ENCODE peak calls at places on chromosome 2, in eight cellular contexts. One of them, this sample, is unnamed.

GRCh38 chr2:69933254-69933828 is 18.4 kb downstream of the MXD1 start:
- DNase-seq in GM12865: no peak
- DNase-seq in fibroblast of pulmonary artery: peak; percentile 22
- DNase-seq in neural crest cell: no peak
- DNase-seq in upper lobe of right lung: no peak
- DNase-seq in HFFc6: no peak
- DNase-seq in progenitor cell of endocrine pancreas: no peak
- DNase-seq in astrocyte of the spinal cord: no peak
- DNase-seq in this sample: no peak

GRCh38 chr2:181642071-181642470 is 14.8 kb downstream of the CERKL start:
- DNase-seq in fibroblast of pulmonary artery: no peak
- DNase-seq in GM12865: no peak
- DNase-seq in HFFc6: no peak
- DNase-seq in astrocyte of the spinal cord: no peak
- DNase-seq in upper lobe of right lung: no peak
- DNase-seq in neural crest cell: no peak
- DNase-seq in progenitor cell of endocrine pancreas: no peak
- DNase-seq in this sample: no peak

GRCh38 chr2:226644342-226644957 is 155.2 kb downstream of the IRS1 start:
- DNase-seq in progenitor cell of endocrine pancreas: no peak
- DNase-seq in GM12865: no peak
- DNase-seq in HFFc6: peak; percentile 66
- DNase-seq in upper lobe of right lung: no peak
- DNase-seq in astrocyte of the spinal cord: peak; percentile 78
- DNase-seq in neural crest cell: no peak
- DNase-seq in fibroblast of pulmonary artery: peak; percentile 83
- DNase-seq in this sample: no peak

GRCh38 chr2:157592983-157593382 is 35.7 kb downstream of the ACVR1C start:
- DNase-seq in astrocyte of the spinal cord: peak; percentile 10
- DNase-seq in upper lobe of right lung: no peak
- DNase-seq in GM12865: peak; percentile 11
- DNase-seq in neural crest cell: no peak
- DNase-seq in progenitor cell of endocrine pancreas: no peak
- DNase-seq in fibroblast of pulmonary artery: peak; percentile 29
- DNase-seq in HFFc6: peak; percentile 25
- DNase-seq in this sample: no peak

GRCh38 chr2:169900686-169901085 is 73.4 kb downstream of the UBR3 start:
- DNase-seq in progenitor cell of endocrine pancreas: no peak
- DNase-seq in GM12865: no peak
- DNase-seq in neural crest cell: no peak
- DNase-seq in astrocyte of the spinal cord: peak; percentile 21
- DNase-seq in upper lobe of right lung: no peak
- DNase-seq in fibroblast of pulmonary artery: peak; percentile 34
- DNase-seq in HFFc6: no peak
- DNase-seq in this sample: no peak

GRCh38 chr2:200199005-200199404 is 107.5 kb upstream of the SPATS2L start:
- DNase-seq in HFFc6: no peak
- DNase-seq in neural crest cell: no peak
- DNase-seq in GM12865: peak; percentile 11
- DNase-seq in progenitor cell of endocrine pancreas: no peak
- DNase-seq in upper lobe of right lung: no peak
- DNase-seq in astrocyte of the spinal cord: no peak
- DNase-seq in fibroblast of pulmonary artery: no peak
- DNase-seq in this sample: no peak

GRCh38 chr2:233026211-233026813 is 6.2 kb upstream of the NEU2 start:
- DNase-seq in HFFc6: peak; percentile 77
- DNase-seq in astrocyte of the spinal cord: peak; percentile 59
- DNase-seq in progenitor cell of endocrine pancreas: no peak
- DNase-seq in upper lobe of right lung: no peak
- DNase-seq in GM12865: no peak
- DNase-seq in fibroblast of pulmonary artery: peak; percentile 35
- DNase-seq in neural crest cell: no peak
- DNase-seq in this sample: no peak

GRCh38 chr2:5974477-5974876 is 282.3 kb downstream of the SOX11 start:
- DNase-seq in GM12865: no peak
- DNase-seq in HFFc6: no peak
- DNase-seq in astrocyte of the spinal cord: no peak
- DNase-seq in upper lobe of right lung: no peak
- DNase-seq in progenitor cell of endocrine pancreas: no peak
- DNase-seq in neural crest cell: no peak
- DNase-seq in fibroblast of pulmonary artery: no peak
- DNase-seq in this sample: no peak

GRCh38 chr2:176508984-176509383 is 239.7 kb downstream of the MTX2 start:
- DNase-seq in progenitor cell of endocrine pancreas: no peak
- DNase-seq in neural crest cell: no peak
- DNase-seq in fibroblast of pulmonary artery: no peak
- DNase-seq in HFFc6: no peak
- DNase-seq in upper lobe of right lung: no peak
- DNase-seq in astrocyte of the spinal cord: peak; percentile 66
- DNase-seq in GM12865: peak; percentile 82
- DNase-seq in this sample: no peak

GRCh38 chr2:117126656-117127055 is 687.8 kb upstream of the DDX18 start:
- DNase-seq in GM12865: no peak
- DNase-seq in upper lobe of right lung: no peak
- DNase-seq in fibroblast of pulmonary artery: no peak
- DNase-seq in progenitor cell of endocrine pancreas: no peak
- DNase-seq in HFFc6: no peak
- DNase-seq in astrocyte of the spinal cord: no peak
- DNase-seq in neural crest cell: no peak
- DNase-seq in this sample: no peak

GRCh38 chr2:71100195-71100964 is 29.6 kb downstream of the MCEE start:
- DNase-seq in neural crest cell: peak; percentile 55
- DNase-seq in GM12865: peak; percentile 58
- DNase-seq in HFFc6: peak; percentile 52
- DNase-seq in astrocyte of the spinal cord: peak; percentile 68
- DNase-seq in upper lobe of right lung: peak; percentile 71
- DNase-seq in fibroblast of pulmonary artery: peak; percentile 77
- DNase-seq in progenitor cell of endocrine pancreas: peak; percentile 28
- DNase-seq in this sample: no peak

GRCh38 chr2:204505946-204506345 is 39.3 kb upstream of the PARD3B start:
- DNase-seq in GM12865: no peak
- DNase-seq in neural crest cell: no peak
- DNase-seq in HFFc6: peak; percentile 83
- DNase-seq in fibroblast of pulmonary artery: peak; percentile 55
- DNase-seq in progenitor cell of endocrine pancreas: no peak
- DNase-seq in upper lobe of right lung: no peak
- DNase-seq in astrocyte of the spinal cord: peak; percentile 65
- DNase-seq in this sample: no peak

GRCh38 chr2:168649105-168649504 is 153.3 kb upstream of the NOSTRIN start:
- DNase-seq in upper lobe of right lung: no peak
- DNase-seq in progenitor cell of endocrine pancreas: no peak
- DNase-seq in fibroblast of pulmonary artery: no peak
- DNase-seq in neural crest cell: no peak
- DNase-seq in astrocyte of the spinal cord: no peak
- DNase-seq in HFFc6: no peak
- DNase-seq in GM12865: no peak
- DNase-seq in this sample: no peak

GRCh38 chr2:111167238-111168162 is 46.8 kb downstream of the BCL2L11 start:
- DNase-seq in astrocyte of the spinal cord: no peak
- DNase-seq in progenitor cell of endocrine pancreas: no peak
- DNase-seq in fibroblast of pulmonary artery: no peak
- DNase-seq in upper lobe of right lung: no peak
- DNase-seq in GM12865: peak; percentile 55
- DNase-seq in neural crest cell: no peak
- DNase-seq in HFFc6: no peak
- DNase-seq in this sample: peak; percentile 68

GRCh38 chr2:50492452-50492851 is 539.5 kb downstream of the NRXN1 start:
- DNase-seq in neural crest cell: peak; percentile 22
- DNase-seq in HFFc6: peak; percentile 39
- DNase-seq in progenitor cell of endocrine pancreas: peak; percentile 11
- DNase-seq in GM12865: peak; percentile 72
- DNase-seq in fibroblast of pulmonary artery: peak; percentile 73
- DNase-seq in astrocyte of the spinal cord: peak; percentile 60
- DNase-seq in upper lobe of right lung: no peak
- DNase-seq in this sample: no peak

GRCh38 chr2:119434664-119435063 is 3.0 kb downstream of the TMEM37 start:
- DNase-seq in fibroblast of pulmonary artery: no peak
- DNase-seq in astrocyte of the spinal cord: no peak
- DNase-seq in HFFc6: no peak
- DNase-seq in neural crest cell: no peak
- DNase-seq in progenitor cell of endocrine pancreas: no peak
- DNase-seq in upper lobe of right lung: no peak
- DNase-seq in GM12865: no peak
- DNase-seq in this sample: no peak

GRCh38 chr2:157891630-157892016 is 15.5 kb upstream of the ACVR1 start:
- DNase-seq in progenitor cell of endocrine pancreas: no peak
- DNase-seq in neural crest cell: no peak
- DNase-seq in astrocyte of the spinal cord: no peak
- DNase-seq in GM12865: no peak
- DNase-seq in upper lobe of right lung: no peak
- DNase-seq in HFFc6: no peak
- DNase-seq in fibroblast of pulmonary artery: no peak
- DNase-seq in this sample: no peak

GRCh38 chr2:112483047-112483473 is 1.1 kb downstream of the TTL start:
- DNase-seq in progenitor cell of endocrine pancreas: no peak
- DNase-seq in fibroblast of pulmonary artery: peak; percentile 59
- DNase-seq in HFFc6: peak; percentile 58
- DNase-seq in astrocyte of the spinal cord: peak; percentile 57
- DNase-seq in upper lobe of right lung: no peak
- DNase-seq in GM12865: peak; percentile 40
- DNase-seq in neural crest cell: peak; percentile 6
- DNase-seq in this sample: no peak

GRCh38 chr2:101779190-101779589 is 81.7 kb downstream of the MAP4K4 start:
- DNase-seq in astrocyte of the spinal cord: no peak
- DNase-seq in GM12865: no peak
- DNase-seq in fibroblast of pulmonary artery: no peak
- DNase-seq in neural crest cell: no peak
- DNase-seq in upper lobe of right lung: no peak
- DNase-seq in HFFc6: no peak
- DNase-seq in progenitor cell of endocrine pancreas: no peak
- DNase-seq in this sample: no peak

GRCh38 chr2:231384970-231385369 is 10.5 kb upstream of the B3GNT7 start:
- DNase-seq in astrocyte of the spinal cord: no peak
- DNase-seq in neural crest cell: no peak
- DNase-seq in HFFc6: peak; percentile 6
- DNase-seq in fibroblast of pulmonary artery: no peak
- DNase-seq in progenitor cell of endocrine pancreas: no peak
- DNase-seq in GM12865: no peak
- DNase-seq in upper lobe of right lung: no peak
- DNase-seq in this sample: no peak

GRCh38 chr2:101658387-101658786 is 39.1 kb upstream of the MAP4K4 start:
- DNase-seq in progenitor cell of endocrine pancreas: no peak
- DNase-seq in upper lobe of right lung: no peak
- DNase-seq in HFFc6: no peak
- DNase-seq in astrocyte of the spinal cord: no peak
- DNase-seq in fibroblast of pulmonary artery: no peak
- DNase-seq in neural crest cell: no peak
- DNase-seq in GM12865: no peak
- DNase-seq in this sample: no peak

GRCh38 chr2:4679391-4679790 is 976.0 kb downstream of the DCDC2C start:
- DNase-seq in GM12865: no peak
- DNase-seq in progenitor cell of endocrine pancreas: no peak
- DNase-seq in upper lobe of right lung: no peak
- DNase-seq in HFFc6: no peak
- DNase-seq in neural crest cell: no peak
- DNase-seq in fibroblast of pulmonary artery: no peak
- DNase-seq in astrocyte of the spinal cord: no peak
- DNase-seq in this sample: no peak

GRCh38 chr2:147567131-147567530 is 277.7 kb upstream of the ACVR2A start:
- DNase-seq in neural crest cell: no peak
- DNase-seq in GM12865: no peak
- DNase-seq in fibroblast of pulmonary artery: no peak
- DNase-seq in astrocyte of the spinal cord: no peak
- DNase-seq in progenitor cell of endocrine pancreas: no peak
- DNase-seq in HFFc6: no peak
- DNase-seq in upper lobe of right lung: no peak
- DNase-seq in this sample: no peak

GRCh38 chr2:42342061-42342794 is 18.8 kb downstream of the COX7A2L start:
- DNase-seq in neural crest cell: no peak
- DNase-seq in fibroblast of pulmonary artery: peak; percentile 86
- DNase-seq in HFFc6: peak; percentile 93
- DNase-seq in astrocyte of the spinal cord: peak; percentile 77
- DNase-seq in upper lobe of right lung: no peak
- DNase-seq in GM12865: peak; percentile 16
- DNase-seq in progenitor cell of endocrine pancreas: no peak
- DNase-seq in this sample: no peak

GRCh38 chr2:169994782-169995181 is 167.5 kb downstream of the UBR3 start:
- DNase-seq in neural crest cell: no peak
- DNase-seq in upper lobe of right lung: no peak
- DNase-seq in HFFc6: no peak
- DNase-seq in fibroblast of pulmonary artery: no peak
- DNase-seq in astrocyte of the spinal cord: no peak
- DNase-seq in progenitor cell of endocrine pancreas: no peak
- DNase-seq in GM12865: no peak
- DNase-seq in this sample: no peak

GRCh38 chr2:7539077-7539476 is 621.9 kb downstream of the RNF144A start:
- DNase-seq in neural crest cell: no peak
- DNase-seq in HFFc6: no peak
- DNase-seq in GM12865: no peak
- DNase-seq in fibroblast of pulmonary artery: no peak
- DNase-seq in upper lobe of right lung: no peak
- DNase-seq in astrocyte of the spinal cord: no peak
- DNase-seq in progenitor cell of endocrine pancreas: no peak
- DNase-seq in this sample: no peak
- TF ChIP-seq CTCF in neural crest cell: no peak
- TF ChIP-seq CTCF in HFFc6: no peak
- TF ChIP-seq CTCF in GM12865: no peak
- TF ChIP-seq CTCF in fibroblast of pulmonary artery: no peak
- TF ChIP-seq CTCF in upper lobe of right lung: no peak
- TF ChIP-seq CTCF in astrocyte of the spinal cord: no peak
- TF ChIP-seq CTCF in progenitor cell of endocrine pancreas: no peak
- TF ChIP-seq CTCF in this sample: no peak

GRCh38 chr2:182758379-182758778 is 42.3 kb downstream of the DNAJC10 start:
- DNase-seq in neural crest cell: no peak
- DNase-seq in progenitor cell of endocrine pancreas: no peak
- DNase-seq in GM12865: no peak
- DNase-seq in upper lobe of right lung: no peak
- DNase-seq in astrocyte of the spinal cord: no peak
- DNase-seq in fibroblast of pulmonary artery: no peak
- DNase-seq in HFFc6: no peak
- DNase-seq in this sample: no peak
- TF ChIP-seq CTCF in neural crest cell: no peak
- TF ChIP-seq CTCF in progenitor cell of endocrine pancreas: no peak
- TF ChIP-seq CTCF in GM12865: no peak
- TF ChIP-seq CTCF in upper lobe of right lung: no peak
- TF ChIP-seq CTCF in astrocyte of the spinal cord: no peak
- TF ChIP-seq CTCF in fibroblast of pulmonary artery: no peak
- TF ChIP-seq CTCF in HFFc6: no peak
- TF ChIP-seq CTCF in this sample: no peak

DNA sequence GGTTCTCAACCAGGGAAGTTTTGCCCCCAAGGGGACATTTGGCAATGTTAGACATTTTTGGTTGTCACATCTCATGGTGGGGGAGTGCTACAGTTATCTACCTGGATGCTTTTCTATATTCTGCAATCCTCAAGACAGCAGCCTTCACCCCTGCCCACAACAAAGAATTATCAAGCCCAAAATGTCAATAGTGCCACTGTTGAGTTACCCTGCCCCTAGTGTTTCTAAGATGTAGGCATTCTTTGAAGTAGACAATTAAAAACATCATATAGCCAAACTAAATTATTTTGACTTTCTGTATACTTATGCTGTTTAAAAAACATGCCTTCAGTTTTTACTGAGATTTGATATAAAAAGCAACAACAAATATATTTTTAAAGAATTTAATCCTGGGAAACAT is 48.0 kb downstream of the ABI2 start:
- DNase-seq in progenitor cell of endocrine pancreas: no peak
- DNase-seq in upper lobe of right lung: no peak
- DNase-seq in fibroblast of pulmonary artery: no peak
- DNase-seq in neural crest cell: no peak
- DNase-seq in HFFc6: no peak
- DNase-seq in astrocyte of the spinal cord: no peak
- DNase-seq in GM12865: no peak
- DNase-seq in this sample: no peak
- TF ChIP-seq CTCF in progenitor cell of endocrine pancreas: no peak
- TF ChIP-seq CTCF in upper lobe of right lung: no peak
- TF ChIP-seq CTCF in fibroblast of pulmonary artery: peak; percentile 7
- TF ChIP-seq CTCF in neural crest cell: no peak
- TF ChIP-seq CTCF in HFFc6: peak; percentile 38
- TF ChIP-seq CTCF in astrocyte of the spinal cord: no peak
- TF ChIP-seq CTCF in GM12865: no peak
- TF ChIP-seq CTCF in this sample: no peak

GRCh38 chr2:113985554-113986397 is 95.9 kb downstream of the ACTR3 start:
- DNase-seq in astrocyte of the spinal cord: no peak
- DNase-seq in progenitor cell of endocrine pancreas: no peak
- DNase-seq in neural crest cell: no peak
- DNase-seq in fibroblast of pulmonary artery: no peak
- DNase-seq in upper lobe of right lung: no peak
- DNase-seq in GM12865: no peak
- DNase-seq in HFFc6: no peak
- DNase-seq in this sample: no peak
- TF ChIP-seq CTCF in astrocyte of the spinal cord: no peak
- TF ChIP-seq CTCF in progenitor cell of endocrine pancreas: no peak
- TF ChIP-seq CTCF in neural crest cell: no peak
- TF ChIP-seq CTCF in fibroblast of pulmonary artery: no peak
- TF ChIP-seq CTCF in upper lobe of right lung: no peak
- TF ChIP-seq CTCF in GM12865: no peak
- TF ChIP-seq CTCF in HFFc6: no peak
- TF ChIP-seq CTCF in this sample: no peak

This sample was measured in osteocyte.